ENCODE peak calls at places on chromosomes 13 and 19, in eight cellular contexts. I, H, Z, O, R, C, Y and J are unnamed samples.
A peak's percentile ranks its signal among the peaks of the same experiment; 100 is the strongest.

GRCh38 chr19:41876847-41877489 is at the start of gene CD79A:
- DNase-seq in I (no peak), H (peak; percentile 96), Z (no peak), O (no peak), R (no peak), C (no peak), Y (no peak), J (no peak)

GRCh38 chr19:43470288-43470687 is 4.9 kb upstream of the LYPD3 start:
- DNase-seq in I (peak; percentile 69), H (no peak), Z (no peak), O (no peak), R (no peak), C (no peak), Y (no peak), J (no peak)

GRCh38 chr13:62375653-62376052 is 960.0 kb upstream of the PCDH20 start:
- DNase-seq in I (no peak), H (no peak), Z (no peak), O (no peak), R (no peak), C (no peak), Y (no peak), J (no peak)

GRCh38 chr13:22893777-22894176 is 287.0 kb upstream of the SGCG start:
- DNase-seq in I (no peak), H (no peak), Z (no peak), O (no peak), R (no peak), C (no peak), Y (no peak), J (no peak)

GRCh38 chr19:15304140-15304705 is 28.1 kb downstream of the BRD4 start:
- DNase-seq in I (peak; percentile 62), H (no peak), Z (no peak), O (peak; percentile 47), R (peak; percentile 81), C (no peak), Y (peak; percentile 90), J (no peak)

GRCh38 chr13:19159181-19159580 is 22.4 kb downstream of the TUBA3C start:
- DNase-seq in I (no peak), H (no peak), Z (no peak), O (no peak), R (no peak), C (no peak), Y (peak; percentile 38), J (no peak)

GRCh38 chr13:92224052-92224821 is 825.8 kb downstream of the GPC5 start:
- DNase-seq in I (peak; percentile 94), H (no peak), Z (no peak), O (no peak), R (no peak), C (no peak), Y (no peak), J (no peak)

GRCh38 chr19:49533551-49534488 is 6.0 kb downstream of the RCN3 start:
- DNase-seq in I (peak; percentile 35), H (peak; percentile 77), Z (peak; percentile 82), O (peak; percentile 84), R (no peak), C (peak; percentile 72), Y (peak; percentile 88), J (peak; percentile 76)

GRCh38 chr13:45162194-45162593 is 38.7 kb downstream of the KCTD4 start:
- DNase-seq in I (peak; percentile 50), H (no peak), Z (no peak), O (no peak), R (no peak), C (no peak), Y (no peak), J (no peak)

GRCh38 chr19:46369817-46370216 is 22.9 kb downstream of the PPP5C start:
- DNase-seq in I (no peak), H (no peak), Z (no peak), O (no peak), R (no peak), C (no peak), Y (no peak), J (no peak)

GRCh38 chr19:42693760-42694350 is 46.4 kb downstream of the PSG3 start:
- DNase-seq in I (peak; percentile 46), H (peak; percentile 41), Z (no peak), O (no peak), R (peak; percentile 3), C (peak; percentile 20), Y (no peak), J (no peak)

GRCh38 chr19:32104465-32105235 is 240.8 kb upstream of the ZNF507 start:
- DNase-seq in I (no peak), H (no peak), Z (no peak), O (peak; percentile 17), R (no peak), C (no peak), Y (no peak), J (no peak)

GRCh38 chr13:103812966-103813365 is 746.7 kb upstream of the SLC10A2 start:
- DNase-seq in I (peak; percentile 0), H (no peak), Z (no peak), O (no peak), R (no peak), C (no peak), Y (no peak), J (no peak)
- TF ChIP-seq CTCF in I (no peak), H (no peak), Z (no peak), O (no peak), R (no peak), C (no peak), Y (no peak), J (no peak)

GRCh38 chr19:7916137-7916907 is 1.7 kb downstream of the TGFBR3L start:
- DNase-seq in I (no peak), H (peak; percentile 48), Z (peak; percentile 42), O (peak; percentile 34), R (no peak), C (peak; percentile 18), Y (no peak), J (no peak)
- TF ChIP-seq CTCF in I (no peak), H (no peak), Z (no peak), O (no peak), R (peak; percentile 13), C (no peak), Y (no peak), J (no peak)

GRCh38 chr13:53743906-53744305 is 715.3 kb downstream of the OLFM4 start:
- DNase-seq in I (no peak), H (no peak), Z (no peak), O (no peak), R (no peak), C (no peak), Y (no peak), J (no peak)
- TF ChIP-seq CTCF in I (no peak), H (no peak), Z (no peak), O (no peak), R (no peak), C (no peak), Y (no peak), J (no peak)

DNA sequence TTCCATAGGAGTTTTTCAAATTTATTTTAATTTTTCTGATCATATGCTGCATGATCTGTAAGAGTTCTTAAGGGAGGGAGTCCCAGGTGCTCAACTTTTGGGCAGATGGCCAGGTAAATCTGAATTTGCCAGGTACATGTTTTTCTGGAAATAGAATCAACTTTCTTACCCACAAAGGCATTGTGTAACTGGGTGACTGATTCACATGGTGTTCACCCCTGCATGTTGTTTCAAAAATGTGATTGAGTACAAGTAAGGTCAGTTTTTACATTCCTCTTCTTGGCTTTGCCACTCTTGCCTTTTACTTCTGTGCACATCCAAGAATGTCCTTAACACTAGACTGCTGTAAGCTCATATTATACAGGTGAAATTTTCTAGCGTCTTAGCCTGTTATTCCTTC is 30.4 kb downstream of the RB1 start:
- DNase-seq in I (peak; percentile 53), H (no peak), Z (no peak), O (no peak), R (no peak), C (no peak), Y (no peak), J (no peak)
- TF ChIP-seq CTCF in I (no peak), H (no peak), Z (no peak), O (no peak), R (no peak), C (no peak), Y (no peak), J (no peak)

GRCh38 chr13:25288966-25289365 is 1.7 kb upstream of the MTMR6 start:
- DNase-seq in I (no peak), H (no peak), Z (no peak), O (no peak), R (no peak), C (no peak), Y (no peak), J (no peak)

GRCh38 chr13:25286308-25286968 is 850 bp downstream of the MTMR6 start:
- DNase-seq in I (peak; percentile 56), H (peak; percentile 69), Z (no peak), O (peak; percentile 37), R (no peak), C (no peak), Y (no peak), J (no peak)

GRCh38 chr13:25291691-25292090 is 4.4 kb upstream of the MTMR6 start:
- DNase-seq in I (no peak), H (no peak), Z (no peak), O (no peak), R (no peak), C (no peak), Y (no peak), J (no peak)

GRCh38 chr13:25292301-25292700 is 5.0 kb upstream of the MTMR6 start:
- DNase-seq in I (peak; percentile 52), H (no peak), Z (no peak), O (no peak), R (no peak), C (peak; percentile 14), Y (no peak), J (no peak)

GRCh38 chr13:25286969-25287961 is at the start of gene MTMR6:
- DNase-seq in I (peak; percentile 78), H (peak; percentile 98), Z (peak; percentile 92), O (peak; percentile 92), R (no peak), C (peak; percentile 90), Y (peak; percentile 95), J (peak; percentile 94)
- TF ChIP-seq CTCF in I (peak; percentile 76), H (peak; percentile 98), Z (peak; percentile 99), O (peak; percentile 98), R (peak; percentile 85), C (peak; percentile 100), Y (peak; percentile 100), J (peak; percentile 100)

DNA sequence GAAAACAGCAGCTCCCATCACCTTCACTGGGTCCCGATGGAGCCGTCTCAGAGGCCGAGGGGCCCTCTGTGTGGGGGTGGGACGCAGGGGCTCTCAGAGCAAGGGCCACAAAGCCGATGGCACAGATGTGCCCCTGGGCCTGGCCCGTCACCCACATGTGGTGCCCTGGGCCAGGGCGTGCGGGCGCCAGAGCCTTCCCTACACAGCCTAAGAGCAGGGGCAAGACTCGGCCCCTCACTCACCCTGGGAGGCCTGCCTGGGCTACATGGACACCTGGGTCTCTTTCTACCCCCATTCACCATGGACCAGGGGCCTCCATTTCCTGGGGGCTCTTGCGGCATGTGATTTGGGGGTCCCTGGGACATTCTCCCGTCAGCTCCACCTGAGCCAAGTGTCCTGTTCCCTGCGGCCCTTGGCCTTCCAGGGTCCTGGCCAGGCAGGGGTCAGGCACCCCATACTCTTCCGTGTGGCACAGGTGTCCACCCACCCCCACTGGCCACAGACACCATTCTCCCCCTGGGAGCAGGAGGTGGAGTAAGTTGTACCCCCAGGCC is 10.0 kb downstream of the COMP start:
- DNase-seq in I (no peak), H (no peak), Z (no peak), O (no peak), R (no peak), C (no peak), Y (no peak), J (no peak)
- TF ChIP-seq CTCF in I (no peak), H (no peak), Z (no peak), O (no peak), R (no peak), C (no peak), Y (no peak), J (no peak)